ENCODE peak calls at places on chromosomes 13 and 19, in seven cellular contexts. U is CD4-positive, CD25-positive, alpha-beta regulatory T cell; O is SK-N-DZ; S is NCI-H2171; E is EL; M is BJ; D is breast epithelium. V is an unnamed sample.
A peak's percentile ranks its signal among the peaks of the same experiment; 100 is the strongest.

GRCh38 chr13:67238277-67238859 is 8.2 kb upstream of the PCDH9 start:
- DNase-seq in U (peak; percentile 35), O (peak; percentile 40), S (no peak), E (peak; percentile 37), M (no peak), D (no peak), V (no peak)

GRCh38 chr13:100887729-100888151 is 213.1 kb upstream of the TMTC4 start:
- DNase-seq in U (no peak), O (no peak), S (no peak), E (peak; percentile 61), M (peak; percentile 41), D (no peak), V (no peak)

GRCh38 chr13:50914848-50915247 is 5.3 kb downstream of the RNASEH2B start:
- DNase-seq in U (peak; percentile 61), O (no peak), S (no peak), E (peak; percentile 53), M (no peak), D (no peak), V (no peak)

GRCh38 chr19:52734340-52734892 is 428 bp downstream of the ZNF611 start:
- DNase-seq in U (no peak), O (peak; percentile 4), S (peak; percentile 13), E (peak; percentile 33), M (no peak), D (no peak), V (no peak)

GRCh38 chr13:45417790-45418534 is at the start of gene SLC25A30:
- DNase-seq in U (peak; percentile 94), O (peak; percentile 92), S (peak; percentile 82), E (peak; percentile 92), M (peak; percentile 47), D (peak; percentile 90), V (peak; percentile 82)

GRCh38 chr13:112680741-112681360 is 9.0 kb upstream of the ATP11A start:
- DNase-seq in U (no peak), O (no peak), S (no peak), E (no peak), M (no peak), D (no peak), V (no peak)

GRCh38 chr19:4811328-4812131 is 20.0 kb downstream of the TICAM1 start:
- DNase-seq in U (peak; percentile 75), O (peak; percentile 63), S (no peak), E (peak; percentile 69), M (no peak), D (peak; percentile 89), V (peak; percentile 78)

GRCh38 chr13:27449081-27449603 is 1.2 kb downstream of the MTIF3 start:
- DNase-seq in U (no peak), O (no peak), S (no peak), E (no peak), M (no peak), D (no peak), V (no peak)

GRCh38 chr13:106612688-106613087 is 44.8 kb upstream of the ARGLU1 start:
- DNase-seq in U (no peak), O (no peak), S (no peak), E (no peak), M (no peak), D (no peak), V (no peak)

GRCh38 chr13:37869756-37870488 is at the start of gene TRPC4:
- DNase-seq in U (peak; percentile 1), O (peak; percentile 40), S (no peak), E (peak; percentile 88), M (no peak), D (no peak), V (no peak)

V was measured in activated T-helper 2 cell treated with anti-CD3 and anti-CD28 coated beads, Interferon-gamma antibody, Interleukin-2, Interleukin-4, amounts not matched to agents 10 μg/mL and 5 μg/mL and 100 μg/mL, durations not matched to agents 14 hours and 24 hours and 36 hours.